ENCODE peak calls at places on chromosomes 7 and 10, in five cellular contexts. A, Y, T, R and K are unnamed samples.

GRCh38 chr10:118568327-118568848 is 27.1 kb downstream of the PRLHR start:
- DNase-seq in Y (peak; percentile 63), A (no peak), R (peak; percentile 60), T (peak; percentile 62), K (peak; percentile 68)

GRCh38 chr10:18721067-18721466 is 61.8 kb downstream of the ARL5B start:
- DNase-seq in T (no peak), A (no peak), R (no peak), Y (no peak), K (no peak)

GRCh38 chr10:116195039-116195438 is 78.0 kb downstream of the GFRA1 start:
- DNase-seq in Y (no peak), A (no peak), T (no peak), R (no peak), K (no peak)

GRCh38 chr7:151810434-151811232 is 66.3 kb downstream of the PRKAG2 start:
- DNase-seq in A (no peak), R (no peak), T (no peak), Y (no peak), K (no peak)

GRCh38 chr10:70296406-70296899 is 12.6 kb upstream of the NPFFR1 start:
- DNase-seq in T (peak; percentile 59), R (peak; percentile 84), Y (peak; percentile 75), A (peak; percentile 93), K (peak; percentile 91)

GRCh38 chr7:4675771-4676373 is 6.2 kb upstream of the FOXK1 start:
- DNase-seq in A (no peak), R (no peak), T (no peak), Y (no peak), K (no peak)

GRCh38 chr10:76397210-76397881 is 965.9 kb downstream of the LRMDA start:
- DNase-seq in A (peak; percentile 86), Y (no peak), R (peak; percentile 94), T (no peak), K (peak; percentile 20)

GRCh38 chr10:1209355-1209979 is 153.3 kb downstream of the WDR37 start:
- DNase-seq in Y (no peak), R (no peak), T (no peak), A (no peak), K (no peak)

GRCh38 chr10:29794776-29795635 is 160.2 kb upstream of the SVIL start:
- DNase-seq in T (no peak), Y (no peak), R (peak; percentile 54), A (no peak), K (no peak)

GRCh38 chr10:92931597-92931996 is 83.3 kb downstream of the EXOC6 start:
- DNase-seq in R (no peak), T (no peak), Y (no peak), A (no peak), K (no peak)

GRCh38 chr10:36349445-36350063 is 707.5 kb upstream of the FZD8 start:
- DNase-seq in Y (no peak), R (peak; percentile 73), T (no peak), A (peak; percentile 48), K (peak; percentile 67)

GRCh38 chr7:130037703-130038102 is 13.5 kb downstream of the ZC3HC1 start:
- DNase-seq in A (no peak), T (no peak), Y (no peak), R (no peak), K (peak; percentile 34)

GRCh38 chr7:34143397-34143796 is 238.1 kb downstream of the BMPER start:
- DNase-seq in R (no peak), Y (peak; percentile 71), T (no peak), A (no peak), K (peak; percentile 84)

GRCh38 chr7:30146127-30146612 is 11.4 kb downstream of the MTURN start:
- DNase-seq in T (no peak), Y (no peak), A (no peak), R (no peak), K (no peak)

GRCh38 chr7:23418046-23418445 is 52.2 kb downstream of the IGF2BP3 start:
- DNase-seq in R (peak; percentile 62), A (no peak), T (no peak), Y (peak; percentile 42), K (peak; percentile 70)

GRCh38 chr10:103772096-103772845 is 83.1 kb downstream of the SH3PXD2A start:
- DNase-seq in A (peak; percentile 91), T (peak; percentile 89), Y (peak; percentile 83), R (peak; percentile 89), K (peak; percentile 97)

GRCh38 chr10:110566472-110567200 is 859 bp upstream of the SMC3 start:
- DNase-seq in A (no peak), Y (peak; percentile 36), R (no peak), T (no peak), K (no peak)

GRCh38 chr10:113613427-113613826 is 50.4 kb downstream of the NRAP start:
- DNase-seq in T (no peak), A (no peak), R (no peak), Y (no peak), K (no peak)

GRCh38 chr7:86664991-86665390 is 21.3 kb downstream of the GRM3 start:
- DNase-seq in R (no peak), Y (no peak), A (no peak), T (no peak), K (no peak)

GRCh38 chr7:88268858-88269257 is 37.8 kb downstream of the STEAP4 start:
- DNase-seq in A (no peak), Y (peak; percentile 49), R (no peak), T (no peak), K (no peak)

GRCh38 chr7:122885583-122886356 is 490 bp downstream of the CADPS2 start:
- DNase-seq in Y (no peak), T (peak; percentile 45), R (peak; percentile 56), A (peak; percentile 48), K (peak; percentile 34)

GRCh38 chr7:35255909-35256876 is 2.3 kb upstream of the TBX20 start:
- DNase-seq in T (no peak), R (no peak), A (no peak), Y (no peak), K (no peak)

GRCh38 chr7:110156511-110156910 is 934.4 kb upstream of the LRRN3 start:
- DNase-seq in R (no peak), A (no peak), T (no peak), Y (no peak), K (no peak)

GRCh38 chr7:150408393-150409299 is 29.5 kb downstream of the ZNF775 start:
- DNase-seq in R (no peak), T (no peak), A (no peak), Y (no peak), K (no peak)

GRCh38 chr7:155652156-155653124 is 8.0 kb downstream of the RBM33 start:
- DNase-seq in Y (no peak), R (no peak), A (no peak), T (no peak), K (no peak)

GRCh38 chr7:140383954-140384713 is 14.2 kb downstream of the SLC37A3 start:
- DNase-seq in R (no peak), A (no peak), T (no peak), Y (no peak), K (no peak)

GRCh38 chr7:44394636-44395035 is 69.2 kb upstream of the CAMK2B start:
- DNase-seq in Y (no peak), A (no peak), R (no peak), T (no peak), K (no peak)

GRCh38 chr10:74097776-74098175 is 52.9 kb downstream of the AP3M1 start:
- DNase-seq in T (no peak), R (no peak), Y (no peak), A (no peak), K (no peak)

GRCh38 chr10:48749254-48749787 is 64.6 kb downstream of the WDFY4 start:
- DNase-seq in T (no peak), Y (no peak), A (no peak), R (no peak), K (no peak)
- H3K4me3 ChIP-seq in T (no peak overlapping the region), Y (no peak overlapping the region), A (no peak overlapping the region), R (no peak overlapping the region), K (no peak overlapping the region)

GRCh38 chr10:6009159-6009558 is 31.8 kb upstream of the IL15RA start:
- DNase-seq in T (no peak), A (no peak), R (no peak), Y (peak; percentile 51), K (peak; percentile 90)
- H3K4me3 ChIP-seq in T (no peak overlapping the region), A (no peak overlapping the region), R (no peak overlapping the region), Y (no peak overlapping the region), K (peak overlapping the region; percentile 44)

GRCh38 chr7:70698219-70698832 is 433.6 kb upstream of the GALNT17 start:
- DNase-seq in A (no peak), T (peak; percentile 50), Y (peak; percentile 73), R (peak; percentile 72), K (peak; percentile 60)

GRCh38 chr7:70703785-70704184 is 428.2 kb upstream of the GALNT17 start:
- DNase-seq in T (no peak), A (no peak), R (no peak), Y (no peak), K (no peak)

GRCh38 chr7:70700935-70701425 is 431.0 kb upstream of the GALNT17 start:
- DNase-seq in Y (no peak), T (no peak), A (no peak), R (no peak), K (no peak)

GRCh38 chr7:70701487-70701886 is 430.5 kb upstream of the GALNT17 start:
- DNase-seq in Y (no peak), T (no peak), R (no peak), A (no peak), K (no peak)

GRCh38 chr7:70700055-70700934 is 431.6 kb upstream of the GALNT17 start:
- DNase-seq in Y (no peak), T (no peak), A (no peak), R (no peak), K (no peak)
- H3K4me3 ChIP-seq in Y (no peak overlapping the region), T (no peak overlapping the region), A (no peak overlapping the region), R (no peak overlapping the region), K (no peak overlapping the region)

GRCh38 chr10:13437026-13437555 is 89.0 kb upstream of the SEPHS1 start:
- DNase-seq in T (no peak), R (no peak), A (no peak), Y (no peak), K (no peak)

GRCh38 chr10:13441476-13441875 is 87.3 kb downstream of the BEND7 start:
- DNase-seq in A (no peak), Y (no peak), R (no peak), T (no peak), K (no peak)

GRCh38 chr10:13440709-13441061 is 88.1 kb downstream of the BEND7 start:
- DNase-seq in R (no peak), A (no peak), T (no peak), Y (no peak), K (no peak)

GRCh38 chr10:13439313-13439712 is 89.5 kb downstream of the BEND7 start:
- DNase-seq in T (no peak), Y (no peak), R (no peak), A (no peak), K (no peak)

DNA sequence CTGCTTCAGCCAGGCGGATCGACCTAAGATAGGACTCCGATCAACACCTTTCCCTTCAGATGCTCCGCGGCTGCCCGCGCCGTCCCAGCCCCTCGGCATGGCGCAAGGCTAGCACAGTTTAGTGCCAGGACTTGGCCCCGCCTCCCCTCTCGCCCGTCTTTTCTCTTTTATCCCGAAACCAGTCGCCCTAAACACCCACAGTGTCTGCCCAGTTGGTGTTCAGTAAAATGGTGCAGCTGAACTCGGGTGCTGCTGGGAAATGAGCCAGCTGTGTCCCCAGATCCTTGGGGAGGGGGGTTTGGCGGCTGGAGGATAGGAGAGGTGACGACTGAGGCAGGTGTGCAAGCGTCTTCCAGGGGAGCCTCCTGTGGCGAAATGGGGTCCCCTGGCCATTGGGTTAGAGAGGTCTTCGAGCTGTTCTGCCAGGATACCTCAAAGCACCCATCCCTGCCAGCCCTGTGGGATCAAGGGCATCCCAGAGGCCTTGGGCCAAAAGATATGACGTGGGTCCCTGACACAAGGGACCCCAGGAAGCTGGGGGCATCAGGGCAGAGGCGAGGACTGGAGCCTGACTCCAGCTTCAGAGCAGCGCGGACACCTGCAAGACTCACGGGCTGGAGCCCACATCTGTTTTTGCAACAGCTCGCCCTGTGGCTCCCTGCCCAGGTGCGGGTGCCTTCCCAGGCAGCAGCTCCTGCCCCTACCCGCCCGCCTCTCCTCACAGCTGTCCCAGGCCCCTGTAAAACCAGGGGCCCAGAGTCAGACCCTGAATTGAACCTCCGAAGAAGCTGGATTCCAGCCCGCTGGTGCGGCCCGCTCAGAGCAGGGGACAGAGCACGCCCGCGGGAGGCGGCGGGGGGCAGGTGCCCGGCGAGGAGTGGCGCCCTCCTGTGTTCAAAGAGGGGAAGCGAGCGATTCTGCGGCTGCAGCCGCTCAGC is 88.8 kb downstream of the BEND7 start:
- DNase-seq in T (peak; percentile 68), A (peak; percentile 61), R (peak; percentile 29), Y (peak; percentile 40), K (peak; percentile 13)
- H3K4me3 ChIP-seq in T (peak overlapping the region; percentile 41), A (peak overlapping the region; percentile 16), R (peak overlapping the region; percentile 17), Y (no peak overlapping the region), K (peak overlapping the region; percentile 1)